ENCODE peak calls at places on chromosome X, in eight cellular contexts. L is DMS53; N is NCI-H1092; Y is MCF 10A; R is pancreas; A is CD4-positive, CD25-positive, alpha-beta regulatory T cell; Z is activated T-helper 1 cell treated with anti-CD3 and anti-CD28 coated beads, Interleukin-12 subunit alpha, Interleukin-12 subunit beta, Interleukin-2, Interleukin-4 antibody, amounts not matched to agents 30 ng/mL and 10 ng/mL and 1 ng/mL, durations not matched to agents 14 hours and 24 hours and 36 hours; F is caudate nucleus. B is an unnamed sample.

GRCh38 chrX:107626481-107626880 is 1.8 kb upstream of the PRPS1 start:
- DNase-seq in A (no peak), R (no peak), F (no peak), N (no peak), L (no peak), Z (no peak), Y (no peak), B (no peak)

GRCh38 chrX:48490661-48491060 is 14.7 kb downstream of the FTSJ1 start:
- DNase-seq in R (no peak), Z (no peak), A (no peak), N (no peak), L (no peak), Y (peak; percentile 67), F (no peak), B (no peak)

GRCh38 chrX:17376381-17377046 is 1.5 kb downstream of the NHS start:
- DNase-seq in R (no peak), Y (no peak), Z (no peak), N (peak; percentile 16), L (peak; percentile 60), F (no peak), A (no peak), B (peak; percentile 12)

GRCh38 chrX:101668143-101668542 is 8.5 kb upstream of the ARMCX2 start:
- DNase-seq in A (no peak), N (no peak), Z (no peak), F (no peak), R (no peak), L (peak; percentile 79), Y (no peak), B (no peak)

GRCh38 chrX:117711774-117712173 is 404.8 kb downstream of the KLHL13 start:
- DNase-seq in R (no peak), Z (no peak), N (no peak), L (no peak), F (no peak), A (no peak), Y (no peak), B (no peak)

GRCh38 chrX:134172588-134173259 is 64.3 kb upstream of the CCDC160 start:
- DNase-seq in L (peak; percentile 58), Z (peak; percentile 14), A (peak; percentile 5), N (no peak), Y (no peak), R (peak; percentile 24), F (peak; percentile 1), B (peak; percentile 24)

GRCh38 chrX:19182785-19183184 is 60.5 kb upstream of the ADGRG2 start:
- DNase-seq in Z (no peak), N (no peak), L (no peak), F (no peak), A (no peak), Y (no peak), R (no peak), B (no peak)

GRCh38 chrX:24306430-24306829 is 7.4 kb downstream of the SUPT20HL2 start:
- DNase-seq in R (no peak), L (no peak), Z (no peak), Y (no peak), N (no peak), F (no peak), A (no peak), B (no peak)

GRCh38 chrX:46574941-46575381 is 1.4 kb downstream of the CHST7 start:
- DNase-seq in L (peak; percentile 88), Y (no peak), R (no peak), F (no peak), N (peak; percentile 18), A (no peak), Z (peak; percentile 32), B (no peak)

GRCh38 chrX:46040001-46040400 is 505.2 kb downstream of the ZNF674 start:
- DNase-seq in Z (no peak), Y (no peak), A (no peak), R (no peak), N (no peak), L (no peak), F (no peak), B (no peak)

GRCh38 chrX:11628399-11628798 is 37.3 kb downstream of the ARHGAP6 start:
- DNase-seq in Y (no peak), F (no peak), L (no peak), A (no peak), Z (no peak), R (no peak), N (no peak), B (no peak)

GRCh38 chrX:13646154-13646549 is 6.8 kb upstream of the TCEANC start:
- DNase-seq in N (peak; percentile 53), Y (peak; percentile 77), R (peak; percentile 60), Z (no peak), A (peak; percentile 16), F (peak; percentile 4), L (peak; percentile 69), B (peak; percentile 54)

GRCh38 chrX:40140706-40141499 is 43.1 kb upstream of the BCOR start:
- DNase-seq in A (no peak), F (no peak), Y (peak; percentile 26), Z (no peak), R (peak; percentile 41), L (no peak), N (no peak), B (peak; percentile 45)

GRCh38 chrX:750263-750662 is 119.7 kb downstream of the SHOX start:
- DNase-seq in N (no peak), A (no peak), F (no peak), R (no peak), Y (no peak), L (no peak), Z (no peak), B (no peak)

GRCh38 chrX:101658661-101659477 is 781 bp downstream of the ARMCX2 start:
- DNase-seq in Z (peak; percentile 25), Y (no peak), L (peak; percentile 71), A (peak; percentile 24), R (peak; percentile 69), F (peak; percentile 15), N (peak; percentile 55), B (peak; percentile 88)